ENCODE peak calls at places on chromosomes 11 and 22, in four cellular contexts. One of them, this sample, is unnamed.

GRCh38 chr11:71548716-71549151 is 514 bp downstream of the KRTAP5-9 start:
- DNase-seq in fibroblast of lung: no peak
- DNase-seq in type B pancreatic cell: no peak
- DNase-seq in mesothelial cell of epicardium: no peak
- DNase-seq in this sample: no peak

GRCh38 chr11:130550984-130551383 is 102.5 kb downstream of the ADAMTS15 start:
- DNase-seq in fibroblast of lung: no peak
- DNase-seq in type B pancreatic cell: no peak
- DNase-seq in mesothelial cell of epicardium: no peak
- DNase-seq in this sample: no peak

GRCh38 chr11:48052183-48053040 is 72.1 kb downstream of the PTPRJ start:
- DNase-seq in fibroblast of lung: peak
- DNase-seq in type B pancreatic cell: no peak
- DNase-seq in mesothelial cell of epicardium: peak
- DNase-seq in this sample: no peak

GRCh38 chr11:103936059-103936458 is 100.4 kb upstream of the DDI1 start:
- DNase-seq in mesothelial cell of epicardium: no peak
- DNase-seq in type B pancreatic cell: no peak
- DNase-seq in fibroblast of lung: no peak
- DNase-seq in this sample: no peak

GRCh38 chr22:46022881-46023512 is 46.0 kb upstream of the WNT7B start:
- DNase-seq in mesothelial cell of epicardium: no peak
- DNase-seq in fibroblast of lung: no peak
- DNase-seq in type B pancreatic cell: no peak
- DNase-seq in this sample: no peak

GRCh38 chr11:47354913-47355282 is 2.4 kb upstream of the MYBPC3 start:
- DNase-seq in fibroblast of lung: peak
- DNase-seq in type B pancreatic cell: no peak
- DNase-seq in mesothelial cell of epicardium: no peak
- DNase-seq in this sample: no peak

GRCh38 chr22:44795701-44796630 is 43.6 kb downstream of the ARHGAP8 start:
- DNase-seq in mesothelial cell of epicardium: no peak
- DNase-seq in type B pancreatic cell: no peak
- DNase-seq in fibroblast of lung: no peak
- DNase-seq in this sample: no peak

GRCh38 chr22:39405346-39406085 is 5.9 kb downstream of the TAB1 start:
- DNase-seq in fibroblast of lung: peak
- DNase-seq in mesothelial cell of epicardium: no peak
- DNase-seq in type B pancreatic cell: no peak
- DNase-seq in this sample: no peak

GRCh38 chr22:42389137-42389536 is 43.1 kb downstream of the NFAM1 start:
- DNase-seq in type B pancreatic cell: no peak
- DNase-seq in fibroblast of lung: no peak
- DNase-seq in mesothelial cell of epicardium: no peak
- DNase-seq in this sample: no peak

GRCh38 chr11:72307439-72307838 is 63.5 kb upstream of the PHOX2A start:
- DNase-seq in type B pancreatic cell: no peak
- DNase-seq in fibroblast of lung: no peak
- DNase-seq in mesothelial cell of epicardium: no peak
- DNase-seq in this sample: no peak

GRCh38 chr11:66361502-66361941 is 10.0 kb downstream of the SLC29A2 start:
- DNase-seq in mesothelial cell of epicardium: no peak
- DNase-seq in type B pancreatic cell: no peak
- DNase-seq in fibroblast of lung: no peak
- DNase-seq in this sample: no peak

GRCh38 chr22:48247829-48248228 is 1485.4 kb downstream of the TBC1D22A start:
- DNase-seq in type B pancreatic cell: no peak
- DNase-seq in mesothelial cell of epicardium: no peak
- DNase-seq in fibroblast of lung: no peak
- DNase-seq in this sample: no peak

GRCh38 chr22:39254789-39255298 is 10.1 kb upstream of the PDGFB start:
- DNase-seq in fibroblast of lung: no peak
- DNase-seq in mesothelial cell of epicardium: no peak
- DNase-seq in type B pancreatic cell: no peak
- DNase-seq in this sample: peak

GRCh38 chr11:19597876-19598275 is 114.8 kb upstream of the NAV2 start:
- DNase-seq in mesothelial cell of epicardium: no peak
- DNase-seq in fibroblast of lung: peak
- DNase-seq in type B pancreatic cell: no peak
- DNase-seq in this sample: no peak

GRCh38 chr11:62552931-62553838 is 6.6 kb upstream of the AHNAK start:
- DNase-seq in fibroblast of lung: peak
- DNase-seq in type B pancreatic cell: no peak
- DNase-seq in mesothelial cell of epicardium: no peak
- DNase-seq in this sample: no peak

GRCh38 chr11:129973068-129973467 is 29.6 kb downstream of the PRDM10 start:
- DNase-seq in mesothelial cell of epicardium: no peak
- DNase-seq in type B pancreatic cell: no peak
- DNase-seq in fibroblast of lung: no peak
- DNase-seq in this sample: peak

GRCh38 chr11:77175869-77176539 is 48.0 kb downstream of the MYO7A start:
- DNase-seq in type B pancreatic cell: no peak
- DNase-seq in fibroblast of lung: no peak
- DNase-seq in mesothelial cell of epicardium: no peak
- DNase-seq in this sample: no peak

GRCh38 chr11:75280227-75280671 is 39.7 kb downstream of the TPBGL start:
- DNase-seq in fibroblast of lung: peak
- DNase-seq in mesothelial cell of epicardium: peak
- DNase-seq in type B pancreatic cell: peak
- DNase-seq in this sample: peak

GRCh38 chr11:128692750-128693578 is 908 bp upstream of the FLI1 start:
- DNase-seq in type B pancreatic cell: no peak
- DNase-seq in mesothelial cell of epicardium: no peak
- DNase-seq in fibroblast of lung: peak
- DNase-seq in this sample: peak

GRCh38 chr11:120707098-120707497 is 195.6 kb downstream of the GRIK4 start:
- DNase-seq in type B pancreatic cell: no peak
- DNase-seq in mesothelial cell of epicardium: no peak
- DNase-seq in fibroblast of lung: no peak
- DNase-seq in this sample: no peak

GRCh38 chr11:72736452-72737069 is 15.6 kb downstream of the ARAP1 start:
- DNase-seq in fibroblast of lung: peak
- DNase-seq in type B pancreatic cell: no peak
- DNase-seq in mesothelial cell of epicardium: no peak
- DNase-seq in this sample: no peak

GRCh38 chr22:26259510-26259909 is 90.2 kb downstream of the SEZ6L start:
- DNase-seq in mesothelial cell of epicardium: no peak
- DNase-seq in fibroblast of lung: no peak
- DNase-seq in type B pancreatic cell: no peak
- DNase-seq in this sample: no peak

GRCh38 chr11:9130297-9130696 is 38.9 kb upstream of the SCUBE2 start:
- DNase-seq in fibroblast of lung: no peak
- DNase-seq in mesothelial cell of epicardium: no peak
- DNase-seq in type B pancreatic cell: no peak
- DNase-seq in this sample: no peak

GRCh38 chr22:48299801-48300200 is 1527.9 kb downstream of the BRD1 start:
- DNase-seq in mesothelial cell of epicardium: no peak
- DNase-seq in type B pancreatic cell: no peak
- DNase-seq in fibroblast of lung: no peak
- DNase-seq in this sample: no peak

GRCh38 chr11:61108847-61109585 is 6.7 kb downstream of the CD5 start:
- DNase-seq in fibroblast of lung: no peak
- DNase-seq in type B pancreatic cell: no peak
- DNase-seq in mesothelial cell of epicardium: no peak
- DNase-seq in this sample: no peak

GRCh38 chr11:62851807-62852522 is 12.6 kb upstream of the WDR74 start:
- DNase-seq in mesothelial cell of epicardium: no peak
- DNase-seq in fibroblast of lung: no peak
- DNase-seq in type B pancreatic cell: no peak
- DNase-seq in this sample: no peak

GRCh38 chr22:45265546-45265945 is 19.2 kb upstream of the UPK3A start:
- DNase-seq in mesothelial cell of epicardium: no peak
- DNase-seq in type B pancreatic cell: no peak
- DNase-seq in fibroblast of lung: no peak
- DNase-seq in this sample: no peak

GRCh38 chr11:57387284-57388030 is 3.0 kb downstream of the PRG2 start:
- DNase-seq in type B pancreatic cell: no peak
- DNase-seq in fibroblast of lung: peak
- DNase-seq in mesothelial cell of epicardium: no peak
- DNase-seq in this sample: no peak

GRCh38 chr11:58958500-58958899 is 19.2 kb downstream of the GLYATL1 start:
- DNase-seq in fibroblast of lung: no peak
- DNase-seq in type B pancreatic cell: no peak
- DNase-seq in mesothelial cell of epicardium: no peak
- DNase-seq in this sample: peak

GRCh38 chr11:73653996-73654395 is 7.6 kb downstream of the PLEKHB1 start:
- DNase-seq in mesothelial cell of epicardium: no peak
- DNase-seq in type B pancreatic cell: no peak
- DNase-seq in fibroblast of lung: no peak
- DNase-seq in this sample: no peak

GRCh38 chr11:44451706-44452105 is 113.8 kb upstream of the CD82 start:
- DNase-seq in mesothelial cell of epicardium: no peak
- DNase-seq in type B pancreatic cell: no peak
- DNase-seq in fibroblast of lung: no peak
- DNase-seq in this sample: no peak

GRCh38 chr11:122069946-122070345 is 46.1 kb downstream of the BLID start:
- DNase-seq in type B pancreatic cell: peak
- DNase-seq in fibroblast of lung: peak
- DNase-seq in mesothelial cell of epicardium: peak
- DNase-seq in this sample: peak

GRCh38 chr11:121927359-121927758 is 188.7 kb downstream of the BLID start:
- DNase-seq in type B pancreatic cell: no peak
- DNase-seq in fibroblast of lung: no peak
- DNase-seq in mesothelial cell of epicardium: no peak
- DNase-seq in this sample: no peak

GRCh38 chr22:25563757-25564319 is 637 bp upstream of the GRK3 start:
- DNase-seq in mesothelial cell of epicardium: no peak
- DNase-seq in type B pancreatic cell: no peak
- DNase-seq in fibroblast of lung: no peak
- DNase-seq in this sample: peak

GRCh38 chr22:25795437-25795836 is 53.4 kb downstream of the MYO18B start:
- DNase-seq in fibroblast of lung: no peak
- DNase-seq in type B pancreatic cell: no peak
- DNase-seq in mesothelial cell of epicardium: no peak
- DNase-seq in this sample: no peak

GRCh38 chr11:27904358-27905055 is 203.4 kb downstream of the KIF18A start:
- DNase-seq in fibroblast of lung: peak
- DNase-seq in type B pancreatic cell: no peak
- DNase-seq in mesothelial cell of epicardium: no peak
- DNase-seq in this sample: no peak

GRCh38 chr22:46416537-46417267 is 81.2 kb downstream of the TRMU start:
- DNase-seq in fibroblast of lung: no peak
- DNase-seq in mesothelial cell of epicardium: no peak
- DNase-seq in type B pancreatic cell: no peak
- DNase-seq in this sample: no peak

DNA sequence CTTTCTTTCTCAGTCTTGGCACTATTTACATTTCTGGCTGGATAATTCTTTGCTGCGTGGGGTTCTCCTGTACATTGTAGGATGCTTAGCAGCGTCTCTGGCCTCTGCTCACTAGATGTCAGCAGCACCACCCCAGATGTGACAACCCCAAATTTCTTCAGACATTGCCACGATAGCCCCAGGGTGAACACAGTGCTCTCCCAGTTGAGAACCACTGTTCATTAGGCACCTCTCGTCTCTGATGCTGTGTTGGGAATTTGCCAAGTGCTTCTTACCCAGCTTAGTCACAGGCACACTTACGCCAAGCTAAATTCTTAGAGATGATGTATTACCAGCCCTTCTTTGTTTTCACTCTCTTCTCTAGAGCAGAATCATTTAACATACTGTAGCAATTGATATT is 9.4 kb downstream of the TRIM6 start:
- DNase-seq in fibroblast of lung: peak
- DNase-seq in type B pancreatic cell: no peak
- DNase-seq in mesothelial cell of epicardium: no peak
- DNase-seq in this sample: no peak
- TF ChIP-seq CTCF in fibroblast of lung: no peak
- TF ChIP-seq CTCF in type B pancreatic cell: no peak
- TF ChIP-seq CTCF in mesothelial cell of epicardium: no peak
- TF ChIP-seq CTCF in this sample: peak

GRCh38 chr22:23690713-23691112 is at the start of gene RGL4:
- DNase-seq in type B pancreatic cell: no peak
- DNase-seq in mesothelial cell of epicardium: no peak
- DNase-seq in fibroblast of lung: no peak
- DNase-seq in this sample: no peak
- TF ChIP-seq CTCF in type B pancreatic cell: no peak
- TF ChIP-seq CTCF in mesothelial cell of epicardium: no peak
- TF ChIP-seq CTCF in fibroblast of lung: no peak
- TF ChIP-seq CTCF in this sample: no peak

GRCh38 chr11:64855596-64856304 is 11.3 kb upstream of the CDC42BPG start:
- DNase-seq in fibroblast of lung: no peak
- DNase-seq in type B pancreatic cell: no peak
- DNase-seq in mesothelial cell of epicardium: no peak
- DNase-seq in this sample: no peak

GRCh38 chr11:64854534-64855502 is 10.4 kb upstream of the CDC42BPG start:
- DNase-seq in fibroblast of lung: peak
- DNase-seq in type B pancreatic cell: no peak
- DNase-seq in mesothelial cell of epicardium: no peak
- DNase-seq in this sample: no peak

GRCh38 chr11:64858467-64859401 is 14.3 kb upstream of the CDC42BPG start:
- DNase-seq in fibroblast of lung: no peak
- DNase-seq in mesothelial cell of epicardium: no peak
- DNase-seq in type B pancreatic cell: no peak
- DNase-seq in this sample: no peak

GRCh38 chr11:64857485-64857884 is 13.0 kb upstream of the CDC42BPG start:
- DNase-seq in fibroblast of lung: no peak
- DNase-seq in mesothelial cell of epicardium: no peak
- DNase-seq in type B pancreatic cell: no peak
- DNase-seq in this sample: no peak

GRCh38 chr11:64856382-64857227 is 12.2 kb upstream of the CDC42BPG start:
- DNase-seq in type B pancreatic cell: no peak
- DNase-seq in mesothelial cell of epicardium: no peak
- DNase-seq in fibroblast of lung: peak
- DNase-seq in this sample: no peak
- TF ChIP-seq CTCF in type B pancreatic cell: no peak
- TF ChIP-seq CTCF in mesothelial cell of epicardium: no peak
- TF ChIP-seq CTCF in fibroblast of lung: no peak
- TF ChIP-seq CTCF in this sample: no peak

DNA sequence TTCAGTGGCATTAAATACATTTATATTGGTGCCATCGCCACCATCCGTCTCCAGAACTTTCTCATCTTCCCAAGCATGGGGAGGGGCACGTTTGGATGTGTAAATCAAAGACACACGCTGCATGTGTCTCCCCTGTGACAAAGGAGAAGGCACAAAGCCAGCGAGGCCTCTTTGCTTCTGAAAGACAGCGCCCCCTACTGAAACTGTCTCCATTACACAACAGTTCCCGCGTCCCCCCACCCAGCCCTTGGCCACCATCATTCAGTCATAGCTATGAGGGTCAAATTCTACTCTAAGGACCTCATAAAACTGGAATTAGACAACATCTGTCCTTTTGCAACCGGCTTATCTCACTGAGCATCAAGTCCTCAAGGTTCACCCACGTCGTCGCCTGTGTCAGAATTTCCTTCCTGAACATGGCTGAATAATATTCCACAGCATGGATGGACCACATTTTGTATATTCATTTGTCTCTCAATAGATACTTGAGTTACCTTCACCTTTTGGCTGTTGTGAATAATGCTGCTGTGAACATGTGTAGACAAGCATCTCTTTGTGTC is 64.8 kb downstream of the IGF2 start:
- DNase-seq in fibroblast of lung: no peak
- DNase-seq in type B pancreatic cell: no peak
- DNase-seq in mesothelial cell of epicardium: no peak
- DNase-seq in this sample: no peak
- TF ChIP-seq CTCF in fibroblast of lung: peak
- TF ChIP-seq CTCF in type B pancreatic cell: peak
- TF ChIP-seq CTCF in mesothelial cell of epicardium: peak
- TF ChIP-seq CTCF in this sample: peak